ENCODE peak calls at places on chromosomes 12 and 14, in six cellular contexts. N is HFFc6, I is fibroblast of mammary gland, W is adrenal gland, C is Panc1, M is heart right ventricle. H is an unnamed sample.

GRCh38 chr12:7373226-7373625 is 69.4 kb downstream of the ACSM4 start:
- DNase-seq in W (no peak), M (no peak), N (no peak), C (no peak), I (no peak), H (no peak)

GRCh38 chr12:75892779-75893408 is 138.7 kb downstream of the PHLDA1 start:
- DNase-seq in W (peak), N (peak), I (peak), M (no peak), C (no peak), H (no peak)

GRCh38 chr12:104454997-104455396 is 1.8 kb upstream of the CHST11 start:
- DNase-seq in M (no peak), N (peak), W (no peak), I (peak), C (no peak), H (no peak)

GRCh38 chr12:114993202-114993601 is 309.2 kb upstream of the TBX3 start:
- DNase-seq in M (no peak), N (no peak), C (no peak), I (no peak), W (no peak), H (no peak)

GRCh38 chr12:107282628-107283027 is 189.3 kb upstream of the CRY1 start:
- DNase-seq in N (no peak), I (no peak), W (no peak), C (no peak), M (no peak), H (no peak)

GRCh38 chr12:66920205-66920604 is 241.3 kb upstream of the GRIP1 start:
- DNase-seq in M (no peak), W (no peak), C (no peak), N (no peak), I (no peak), H (no peak)

GRCh38 chr14:58844544-58844943 is 206.8 kb downstream of the DACT1 start:
- DNase-seq in I (no peak), W (no peak), C (no peak), N (no peak), M (no peak), H (no peak)

GRCh38 chr12:91023326-91024004 is 18.7 kb upstream of the EPYC start:
- DNase-seq in W (no peak), N (peak), I (peak), C (no peak), M (no peak), H (no peak)

GRCh38 chr14:67285876-67286452 is 44.7 kb downstream of the PALS1 start:
- DNase-seq in C (no peak), W (no peak), N (peak), I (peak), M (no peak), H (peak)

GRCh38 chr12:96350982-96351381 is 49.3 kb downstream of the CDK17 start:
- DNase-seq in C (no peak), W (no peak), M (no peak), N (no peak), I (no peak), H (no peak)

GRCh38 chr14:32382704-32383103 is 53.6 kb downstream of the AKAP6 start:
- DNase-seq in C (no peak), M (no peak), I (peak), W (no peak), N (no peak), H (no peak)

GRCh38 chr12:31835276-31835882 is 106.6 kb upstream of the AMN1 start:
- DNase-seq in I (no peak), N (no peak), M (no peak), C (no peak), W (no peak), H (no peak)

GRCh38 chr14:96065661-96066459 is 26.7 kb downstream of the C14orf132 start:
- DNase-seq in M (no peak), N (no peak), W (no peak), C (no peak), I (no peak), H (no peak)

GRCh38 chr14:49615776-49616175 is 4.7 kb downstream of the RPL36AL start:
- DNase-seq in N (no peak), M (no peak), W (no peak), C (no peak), I (no peak), H (no peak)

GRCh38 chr12:94941440-94941862 is 62.0 kb downstream of the NDUFA12 start:
- DNase-seq in W (peak), M (peak), N (peak), I (peak), C (no peak), H (peak)

GRCh38 chr12:91037301-91037700 is 20.5 kb downstream of the KERA start:
- DNase-seq in C (no peak), W (no peak), I (peak), N (no peak), M (no peak), H (no peak)

GRCh38 chr14:50961606-50962259 is 17.4 kb upstream of the PYGL start:
- DNase-seq in M (no peak), W (peak), N (peak), I (peak), C (peak), H (no peak)

GRCh38 chr12:121026274-121027045 is 10.2 kb upstream of the C12orf43 start:
- DNase-seq in C (no peak), N (no peak), M (no peak), I (no peak), W (no peak), H (no peak)

GRCh38 chr12:121043067-121043466 is 4.0 kb upstream of the OASL start:
- DNase-seq in M (no peak), W (no peak), I (no peak), C (no peak), N (no peak), H (no peak)

GRCh38 chr14:81561084-81561775 is 27.6 kb upstream of the SEL1L start:
- DNase-seq in M (no peak), C (no peak), W (no peak), N (no peak), I (no peak), H (no peak)

GRCh38 chr12:1821805-1822204 is 1.4 kb downstream of the LRTM2 start:
- DNase-seq in I (no peak), N (no peak), C (no peak), W (no peak), M (no peak), H (no peak)

GRCh38 chr12:128840862-128841468 is 12.3 kb upstream of the GLT1D1 start:
- DNase-seq in M (no peak), W (peak), I (no peak), N (no peak), C (no peak), H (no peak)

GRCh38 chr12:68358532-68359485 is 26.6 kb upstream of the MDM1 start:
- DNase-seq in I (peak), C (peak), W (peak), M (no peak), N (peak), H (peak)

GRCh38 chr14:24395609-24396580 is 2.9 kb upstream of the NYNRIN start:
- DNase-seq in I (no peak), C (no peak), N (no peak), W (no peak), M (no peak), H (no peak)

GRCh38 chr12:12181516-12181915 is 85.3 kb downstream of the LRP6 start:
- DNase-seq in C (no peak), N (peak), M (no peak), W (no peak), I (peak), H (no peak)

GRCh38 chr12:132071001-132071810 is 72.9 kb downstream of the DDX51 start:
- DNase-seq in N (no peak), W (no peak), I (no peak), M (no peak), C (no peak), H (peak)

GRCh38 chr12:7709969-7710368 is 1.3 kb upstream of the DPPA3 start:
- DNase-seq in W (no peak), C (no peak), M (no peak), N (no peak), I (no peak), H (no peak)

GRCh38 chr14:50551877-50552276 is 8.1 kb upstream of the ATL1 start:
- DNase-seq in I (no peak), M (no peak), C (no peak), W (no peak), N (no peak), H (no peak)

GRCh38 chr14:94100847-94101246 is 9.7 kb upstream of the IFI27 start:
- DNase-seq in N (peak), M (no peak), C (no peak), I (peak), W (peak), H (no peak)

GRCh38 chr14:92625213-92625612 is 111.6 kb downstream of the RIN3 start:
- DNase-seq in N (peak), M (no peak), I (peak), C (no peak), W (no peak), H (no peak)

GRCh38 chr12:6949063-6949594 is 2.0 kb upstream of the PTPN6 start:
- DNase-seq in C (no peak), N (no peak), W (no peak), M (peak), I (no peak), H (no peak)

DNA sequence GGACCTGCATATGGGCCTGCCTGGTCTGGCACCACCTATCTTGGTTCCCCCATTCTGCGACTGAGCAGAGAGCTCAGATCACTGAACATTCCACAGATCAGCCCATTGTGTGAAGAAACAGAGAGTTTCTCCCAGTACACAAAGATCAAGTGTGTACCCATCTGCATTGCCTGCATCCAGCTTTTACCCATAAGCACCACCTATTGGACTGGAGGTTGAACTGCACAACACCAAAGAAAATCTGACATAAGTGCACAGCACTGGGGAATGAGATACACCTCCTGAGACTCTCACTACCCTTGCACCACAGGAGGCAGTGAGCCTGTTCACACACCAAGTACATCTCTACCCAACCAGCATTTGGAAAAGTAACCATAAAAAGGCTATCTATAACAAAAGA is 362.6 kb upstream of the CLEC14A start:
- DNase-seq in C (no peak), W (no peak), M (no peak), I (no peak), N (no peak), H (no peak)
- TF ChIP-seq CTCF in C (no peak), W (no peak), M (no peak), I (peak), N (peak), H (peak)

GRCh38 chr12:98743362-98743953 is 98.4 kb downstream of the APAF1 start:
- DNase-seq in W (peak), C (no peak), M (no peak), I (no peak), N (no peak), H (peak)
- TF ChIP-seq CTCF in W (no peak), C (peak), M (no peak), I (peak), N (peak), H (peak)

DNA sequence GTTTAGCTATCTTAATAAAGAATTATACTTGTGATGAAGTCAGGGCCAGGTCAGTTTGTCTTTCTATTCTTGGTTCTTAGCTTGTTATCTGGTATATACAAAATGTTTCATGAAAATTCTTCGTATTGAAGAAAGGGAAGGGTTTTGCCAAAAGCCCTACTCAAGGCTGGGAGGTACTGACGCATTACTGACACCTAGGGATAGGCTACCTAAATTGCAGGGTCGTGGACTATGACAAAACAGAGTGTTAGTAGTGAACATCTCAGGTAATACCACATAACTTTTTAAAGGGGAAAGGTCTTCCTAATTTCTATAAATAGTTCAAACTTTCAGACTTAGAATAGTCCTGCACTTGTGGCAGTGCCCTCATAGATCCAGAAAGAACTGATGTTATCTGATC is 246.3 kb downstream of the RGS6 start:
- DNase-seq in N (no peak), C (no peak), W (no peak), I (no peak), M (no peak), H (no peak)
- TF ChIP-seq CTCF in N (no peak), C (no peak), W (no peak), I (no peak), M (no peak), H (no peak)

GRCh38 chr12:41505001-41505400 is 316.9 kb downstream of the PDZRN4 start:
- DNase-seq in M (no peak), W (no peak), I (no peak), C (no peak), N (no peak), H (no peak)
- TF ChIP-seq CTCF in M (no peak), W (no peak), I (no peak), C (no peak), N (no peak), H (no peak)

GRCh38 chr14:20757963-20758362 is 10.2 kb upstream of the EDDM3B start:
- DNase-seq in M (no peak), I (no peak), C (no peak), N (no peak), W (peak), H (peak)
- TF ChIP-seq CTCF in M (no peak), I (no peak), C (peak), N (peak), W (no peak), H (peak)

GRCh38 chr14:103886304-103887169 is 39.2 kb upstream of the PPP1R13B start:
- DNase-seq in N (no peak), M (no peak), C (no peak), W (no peak), I (peak), H (no peak)
- TF ChIP-seq CTCF in N (peak), M (no peak), C (no peak), W (no peak), I (peak), H (no peak)

DNA sequence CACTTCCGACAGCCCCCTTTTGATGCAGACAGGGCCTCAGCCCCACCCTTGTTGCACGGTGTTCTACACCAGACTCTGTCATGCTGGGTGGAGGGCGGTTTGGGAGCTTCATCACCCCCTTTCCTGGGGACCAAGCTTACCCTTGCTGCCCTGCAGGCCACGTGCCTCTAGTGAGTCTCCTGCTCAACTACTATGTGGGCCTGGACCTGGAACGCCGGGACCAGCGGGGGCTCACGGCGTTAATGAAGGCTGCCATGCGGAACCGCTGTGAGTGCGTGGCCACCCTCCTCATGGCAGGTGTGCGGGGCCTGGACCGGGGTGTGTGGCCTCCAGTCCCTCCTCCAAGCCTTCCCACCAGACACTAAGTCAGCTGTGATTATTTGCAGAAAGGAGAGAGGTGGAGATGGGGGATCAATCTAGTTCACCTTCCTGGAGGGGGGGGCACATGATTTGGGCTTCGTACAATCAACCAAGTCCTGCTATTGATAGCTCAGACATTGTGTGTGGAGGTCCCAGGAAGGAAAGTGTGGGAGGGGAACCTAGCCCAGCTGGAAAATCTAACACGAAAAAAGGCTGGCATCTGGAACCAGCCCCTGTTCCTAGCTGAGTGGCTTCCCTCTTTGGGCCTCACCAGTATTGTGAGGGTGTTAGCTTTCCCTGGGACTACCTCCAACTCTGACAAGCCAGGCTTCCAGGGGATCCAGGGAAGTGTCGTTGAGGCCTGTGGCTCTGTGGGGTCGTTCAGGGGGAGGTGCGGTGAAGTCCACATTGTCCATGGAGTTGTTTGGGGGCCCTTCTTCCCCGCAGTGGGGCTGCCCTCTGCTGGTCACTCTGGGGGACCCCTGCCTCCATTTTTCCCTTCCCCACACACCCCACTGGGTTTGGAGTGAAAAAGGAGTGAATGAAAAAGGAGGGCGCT is 1.6 kb downstream of the ANKRD33 start:
- DNase-seq in C (no peak), N (no peak), I (no peak), W (no peak), M (no peak), H (no peak)
- TF ChIP-seq CTCF in C (no peak), N (peak), I (peak), W (no peak), M (no peak), H (no peak)

GRCh38 chr14:76282581-76282980 is 93.4 kb upstream of the ESRRB start:
- DNase-seq in N (no peak), M (no peak), C (no peak), I (no peak), W (no peak), H (no peak)

GRCh38 chr14:76277586-76278130 is 98.3 kb upstream of the ESRRB start:
- DNase-seq in W (no peak), M (no peak), N (no peak), C (no peak), I (no peak), H (no peak)

GRCh38 chr14:76274324-76274723 is 101.6 kb upstream of the ESRRB start:
- DNase-seq in I (no peak), M (no peak), N (no peak), C (no peak), W (no peak), H (no peak)

GRCh38 chr14:76280221-76280620 is 95.7 kb upstream of the ESRRB start:
- DNase-seq in C (no peak), N (no peak), I (no peak), W (no peak), M (no peak), H (no peak)
- TF ChIP-seq CTCF in C (no peak), N (no peak), I (no peak), W (no peak), M (no peak), H (no peak)

GRCh38 chr12:8950287-8950574 is 786 bp upstream of the M6PR start:
- DNase-seq in N (no peak), I (no peak), W (no peak), C (no peak), M (no peak), H (no peak)

GRCh38 chr12:8951744-8952143 is 2.3 kb upstream of the M6PR start:
- DNase-seq in I (no peak), C (no peak), W (no peak), M (no peak), N (no peak), H (no peak)

GRCh38 chr12:8948711-8949524 is 527 bp downstream of the M6PR start:
- DNase-seq in I (peak), C (no peak), W (peak), N (peak), M (no peak), H (peak)

GRCh38 chr12:8949525-8950286 is at the start of gene M6PR:
- DNase-seq in I (peak), N (peak), C (peak), W (peak), M (peak), H (peak)

DNA sequence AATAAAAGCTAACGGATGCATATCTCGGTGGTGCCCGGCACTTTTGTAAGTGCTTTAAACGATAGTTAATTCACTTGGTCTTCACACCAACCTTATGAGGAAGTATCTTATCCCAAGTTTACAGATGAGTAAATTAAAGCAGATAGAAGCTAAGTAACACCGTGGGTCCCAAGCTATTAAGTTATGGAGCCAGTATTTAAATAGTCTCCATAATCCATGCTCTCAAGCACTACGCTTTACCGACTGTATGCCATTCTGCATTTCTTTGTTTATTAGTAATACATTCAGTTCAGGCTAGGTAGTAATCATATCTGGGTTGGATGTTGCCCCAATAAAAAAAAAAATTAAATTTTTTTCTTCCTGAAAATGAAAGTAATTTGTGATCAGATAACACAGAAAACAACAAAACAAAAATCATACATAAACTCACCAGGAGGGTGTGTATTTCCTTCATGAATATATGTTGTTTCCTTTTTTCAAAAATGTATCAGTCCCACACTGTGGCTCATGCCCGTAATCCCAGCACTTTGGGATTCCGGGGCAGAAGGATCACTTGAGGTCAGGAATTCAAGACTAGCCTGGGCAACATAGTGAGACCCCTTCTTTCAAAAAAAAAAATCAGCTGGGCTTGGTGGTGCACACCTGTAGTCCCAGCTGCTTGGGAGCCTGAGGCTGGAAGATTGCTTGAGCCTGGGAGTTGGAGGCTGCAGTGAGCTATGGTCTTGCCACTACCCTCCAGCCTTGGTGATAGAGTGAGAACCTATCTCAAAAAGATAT is 1.4 kb upstream of the M6PR start:
- DNase-seq in C (no peak), N (no peak), I (no peak), W (no peak), M (no peak), H (peak)
- TF ChIP-seq CTCF in C (no peak), N (no peak), I (no peak), W (no peak), M (no peak), H (no peak)